ENCODE peak calls at places on chromosomes 13 and 19, in four cellular contexts. J is A549; W is fibroblast of the aortic adventitia; F is activated CD4-positive, alpha-beta T cell treated with anti-CD3 and anti-CD28 coated beads, Interleukin-2, amount 50 U/mL, for 1 hour. X is an unnamed sample.

GRCh38 chr19:6663236-6664187 is 6.4 kb downstream of the TNFSF14 start:
- DNase-seq in J (no peak), W (no peak), F (no peak), X (no peak)

GRCh38 chr13:96020155-96020575 is 33.0 kb downstream of the UGGT2 start:
- DNase-seq in W (peak), J (peak), F (no peak), X (peak)

GRCh38 chr13:28344163-28344562 is 150.8 kb downstream of the FLT1 start:
- DNase-seq in J (no peak), F (no peak), W (no peak), X (no peak)

GRCh38 chr13:43107780-43108179 is 84.4 kb downstream of the DNAJC15 start:
- DNase-seq in W (peak), J (no peak), F (no peak), X (no peak)

GRCh38 chr13:35793823-35794222 is 317.3 kb upstream of the MAB21L1 start:
- DNase-seq in J (no peak), F (no peak), W (peak), X (no peak)

GRCh38 chr13:105665284-105665683 is 870.2 kb downstream of the EFNB2 start:
- DNase-seq in F (no peak), W (no peak), J (no peak), X (no peak)

GRCh38 chr19:16301999-16302694 is 22.5 kb upstream of the KLF2 start:
- DNase-seq in J (peak), W (peak), F (no peak), X (peak)

GRCh38 chr13:41668130-41668757 is 210.9 kb downstream of the RGCC start:
- DNase-seq in J (peak), F (no peak), W (peak), X (peak)

GRCh38 chr19:52898101-52898500 is 666 bp upstream of the ZNF320 start:
- DNase-seq in J (no peak), W (no peak), F (no peak), X (no peak)

GRCh38 chr13:49311816-49312215 is 64.1 kb downstream of the CDADC1 start:
- DNase-seq in F (no peak), W (no peak), J (no peak), X (no peak)

GRCh38 chr13:111058796-111059506 is 56.2 kb upstream of the ARHGEF7 start:
- DNase-seq in W (no peak), F (no peak), J (no peak), X (no peak)

GRCh38 chr19:54388001-54388802 is 23.5 kb upstream of the LAIR1 start:
- DNase-seq in F (peak), J (no peak), W (no peak), X (no peak)

GRCh38 chr13:99072941-99073340 is 95.1 kb upstream of the DOCK9 start:
- DNase-seq in W (no peak), J (no peak), F (no peak), X (no peak)

GRCh38 chr19:54345938-54346386 is 7.0 kb upstream of the LILRA4 start:
- DNase-seq in W (no peak), F (no peak), J (no peak), X (peak)

GRCh38 chr13:33244907-33245287 is 40.7 kb downstream of the STARD13 start:
- DNase-seq in F (no peak), W (no peak), J (no peak), X (no peak)

GRCh38 chr13:41995946-41996345 is 35.0 kb upstream of the VWA8 start:
- DNase-seq in J (no peak), F (no peak), W (peak), X (no peak)

GRCh38 chr13:94712812-94713555 is 639 bp upstream of the SOX21 start:
- DNase-seq in J (no peak), F (no peak), W (peak), X (no peak)

GRCh38 chr13:50037788-50038187 is 22.5 kb downstream of the KCNRG start:
- DNase-seq in J (no peak), W (no peak), F (no peak), X (no peak)

GRCh38 chr19:47363758-47364529 is 14.8 kb downstream of the DHX34 start:
- DNase-seq in W (no peak), J (no peak), F (no peak), X (no peak)

GRCh38 chr19:11338164-11338563 is 1.3 kb downstream of the RAB3D start:
- DNase-seq in J (no peak), F (no peak), W (no peak), X (no peak)

GRCh38 chr13:94143624-94144350 is 335.7 kb downstream of the DCT start:
- DNase-seq in F (no peak), W (no peak), J (no peak), X (no peak)

GRCh38 chr13:70424928-70425327 is 316.7 kb upstream of the KLHL1 start:
- DNase-seq in J (no peak), F (no peak), W (no peak), X (no peak)